ENCODE peak calls at places on chromosomes 13 and 19, in four cellular contexts. P is HepG2, S is K562, C is GM12878. F is an unnamed sample.

GRCh38 chr13:113429608-113429985 is 23.7 kb downstream of the ADPRHL1 start:
- DNase-seq in C (no peak), S (no peak), P (no peak), F (no peak)

GRCh38 chr19:56111601-56112312 is 9.3 kb downstream of the ZNF787 start:
- DNase-seq in S (no peak), P (peak; percentile 45), C (no peak), F (no peak)

GRCh38 chr13:102873653-102874052 is 27.8 kb downstream of the ERCC5 start:
- DNase-seq in C (no peak), S (no peak), P (no peak), F (no peak)

GRCh38 chr13:49908637-49909036 is 27.5 kb downstream of the SPRYD7 start:
- DNase-seq in S (no peak), C (no peak), P (no peak), F (peak; percentile 23)

GRCh38 chr19:2514981-2515518 is 39.1 kb downstream of the GADD45B start:
- DNase-seq in C (no peak), P (no peak), S (no peak), F (no peak)

GRCh38 chr13:78102121-78102677 is 183.6 kb upstream of the EDNRB start:
- DNase-seq in C (peak; percentile 5), P (no peak), S (no peak), F (no peak)

GRCh38 chr19:52398091-52398461 is 427 bp downstream of the ZNF528 start:
- DNase-seq in P (peak; percentile 6), C (no peak), S (peak; percentile 15), F (peak; percentile 19)

GRCh38 chr13:40377783-40378182 is 288.7 kb downstream of the FOXO1 start:
- DNase-seq in P (no peak), S (no peak), C (no peak), F (no peak)

GRCh38 chr19:48739835-48740704 is at the start of gene RASIP1:
- DNase-seq in P (no peak), S (no peak), C (no peak), F (no peak)

GRCh38 chr19:1473424-1473851 is 5.6 kb downstream of the C19orf25 start:
- DNase-seq in C (no peak), P (no peak), S (no peak), F (peak; percentile 15)

GRCh38 chr13:44834404-44834803 is 154.9 kb downstream of the NUFIP1 start:
- DNase-seq in P (no peak), S (no peak), C (no peak), F (no peak)

GRCh38 chr13:30581582-30581981 is 36.1 kb upstream of the USPL1 start:
- DNase-seq in P (peak; percentile 8), C (no peak), S (no peak), F (no peak)

GRCh38 chr13:45472171-45472705 is 7.5 kb downstream of the COG3 start:
- DNase-seq in S (no peak), P (no peak), C (no peak), F (no peak)

GRCh38 chr13:51422484-51422883 is 30.4 kb downstream of the INTS6 start:
- DNase-seq in C (no peak), S (no peak), P (no peak), F (no peak)

GRCh38 chr13:36674337-36675212 is 755 bp downstream of the SERTM1 start:
- DNase-seq in P (no peak), S (no peak), C (no peak), F (peak; percentile 14)

GRCh38 chr13:44818428-44818827 is 170.8 kb downstream of the NUFIP1 start:
- DNase-seq in S (no peak), C (no peak), P (peak; percentile 24), F (no peak)

GRCh38 chr13:109673477-109673876 is 112.9 kb downstream of the IRS2 start:
- DNase-seq in S (no peak), P (no peak), C (no peak), F (no peak)

GRCh38 chr19:3556978-3557460 is 367 bp downstream of the MFSD12 start:
- DNase-seq in C (no peak), P (no peak), S (peak; percentile 75), F (peak; percentile 36)

GRCh38 chr19:48170817-48171347 is 402 bp downstream of the ZSWIM9 start:
- DNase-seq in P (no peak), S (no peak), C (no peak), F (peak; percentile 20)

GRCh38 chr13:114110091-114110829 is 22.2 kb downstream of the RASA3 start:
- DNase-seq in C (no peak), P (no peak), S (no peak), F (peak; percentile 46)

GRCh38 chr13:50645092-50645491 is 198.4 kb downstream of the DLEU7 start:
- DNase-seq in C (no peak), P (no peak), S (no peak), F (no peak)

GRCh38 chr19:12790628-12791344 is 500 bp upstream of the JUNB start:
- DNase-seq in S (no peak), P (no peak), C (no peak), F (no peak)
- TF ChIP-seq TCF7 in S (no peak), P (no peak), C (no peak), F (no peak)

DNA sequence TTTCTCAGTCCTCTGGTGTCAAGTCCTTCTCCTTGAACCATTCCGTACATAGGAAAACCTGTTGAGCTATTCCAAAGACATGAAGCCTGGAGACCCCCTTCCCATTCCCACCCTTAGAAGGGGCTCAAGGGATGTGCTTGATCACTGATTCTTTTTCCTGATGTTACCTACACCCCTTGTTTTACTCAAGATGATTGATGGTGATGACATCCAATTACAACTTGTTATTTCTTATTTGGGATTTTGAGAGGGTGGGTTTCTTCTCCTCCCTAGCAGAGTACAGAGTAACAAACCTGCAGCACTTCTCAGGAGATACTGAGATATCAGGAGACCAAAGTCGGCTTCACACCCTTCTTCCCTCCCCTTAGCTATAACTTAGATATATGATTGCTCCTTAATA is 6.7 kb upstream of the RPS19 start:
- DNase-seq in C (no peak), S (no peak), P (no peak), F (no peak)
- TF ChIP-seq ESRRA in C (no peak), S (no peak), P (no peak), F (no peak)

GRCh38 chr19:5337126-5337525 is 3.5 kb downstream of the PTPRS start:
- DNase-seq in C (no peak), S (no peak), P (no peak), F (no peak)
- TF ChIP-seq TCF7 in C (no peak), S (no peak), P (no peak), F (no peak)

GRCh38 chr19:33225458-33225925 is at the start of gene SLC7A10:
- DNase-seq in P (no peak), S (no peak), C (no peak), F (no peak)

GRCh38 chr19:33224694-33225457 is 774 bp downstream of the SLC7A10 start:
- DNase-seq in P (no peak), C (no peak), S (no peak), F (no peak)

GRCh38 chr19:33227870-33228599 is 2.4 kb upstream of the SLC7A10 start:
- DNase-seq in P (no peak), S (no peak), C (no peak), F (no peak)

GRCh38 chr19:33226550-33227241 is 1.0 kb upstream of the SLC7A10 start:
- DNase-seq in S (no peak), P (no peak), C (no peak), F (peak; percentile 78)

DNA sequence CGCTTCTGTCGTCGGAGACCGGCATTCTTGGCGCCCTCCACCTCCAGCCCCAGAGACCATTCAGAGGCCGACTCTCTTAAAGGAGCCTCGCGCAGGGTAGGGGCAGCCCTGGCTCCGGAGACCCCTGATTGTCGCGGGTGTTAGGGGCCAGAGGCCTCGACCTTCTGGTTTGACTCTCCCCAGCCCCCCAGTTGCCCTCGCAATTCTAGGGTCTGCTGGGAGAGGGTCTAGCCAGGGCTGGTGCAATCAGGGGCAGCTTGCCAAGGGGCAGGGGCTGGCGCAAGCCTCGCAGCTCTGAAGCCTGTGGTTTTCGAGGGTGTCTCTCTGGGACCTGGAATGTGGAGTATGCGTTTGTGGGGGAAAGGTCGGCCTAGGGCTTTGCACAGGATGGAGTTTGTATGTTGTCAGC is 1.6 kb upstream of the SLC7A10 start:
- DNase-seq in P (peak; percentile 69), S (no peak), C (no peak), F (no peak)
- TF ChIP-seq ESRRA in P (no peak), S (no peak), C (no peak), F (no peak)

DNA sequence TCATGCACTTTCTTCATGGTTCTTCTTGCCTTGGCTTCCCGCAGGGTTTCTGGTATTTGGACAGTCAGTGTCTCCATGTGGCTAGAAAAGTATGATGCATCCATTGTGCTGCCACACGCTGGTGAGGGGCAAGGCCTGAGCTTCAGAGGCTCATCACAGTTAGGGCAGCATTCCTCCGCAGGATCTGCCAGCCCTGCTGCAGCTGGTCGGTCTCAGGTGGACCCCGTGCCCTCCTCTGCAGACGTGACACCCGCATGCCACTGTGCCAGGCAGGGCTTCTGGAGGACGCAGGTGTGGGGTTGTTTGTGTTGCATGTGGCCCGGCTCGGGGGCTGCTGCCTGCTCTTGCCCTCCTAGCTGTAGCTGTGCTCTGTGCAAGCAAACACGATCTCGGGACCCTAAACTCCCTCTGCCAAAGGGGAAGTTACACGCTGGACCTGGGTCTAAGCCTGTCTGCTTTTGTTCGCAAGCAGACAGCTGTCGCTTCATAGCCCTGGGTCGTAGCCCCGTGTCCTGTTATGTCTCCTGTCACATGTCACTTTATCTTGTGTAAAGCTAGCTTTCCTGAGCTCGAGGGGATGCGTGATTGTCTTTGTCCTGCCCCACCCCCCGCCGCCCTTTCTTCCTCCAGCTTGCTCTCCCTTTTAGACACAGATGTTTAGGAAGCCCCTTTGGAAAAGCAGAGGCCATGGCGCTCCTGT is 45.3 kb downstream of the SLC7A9 start:
- DNase-seq in S (no peak), P (no peak), C (no peak), F (no peak)
- TF ChIP-seq TCF7 in S (no peak), P (no peak), C (no peak), F (no peak)

F was measured in WTC11.